ENCODE peak calls at places on chromosomes 5 and 9, in four cellular contexts. W, D, H and R are unnamed samples.

GRCh38 chr5:149561848-149562247 is 10.6 kb upstream of the CSNK1A1 start:
- DNase-seq in W (no peak), D (peak), H (no peak), R (no peak)

GRCh38 chr5:120055858-120056257 is 408.2 kb upstream of the PRR16 start:
- DNase-seq in W (no peak), D (peak), H (no peak), R (no peak)

GRCh38 chr9:16743375-16743774 is 127.1 kb downstream of the BNC2 start:
- DNase-seq in W (no peak), D (no peak), H (no peak), R (no peak)

GRCh38 chr9:74133921-74134320 is 363.2 kb upstream of the RORB start:
- DNase-seq in W (no peak), D (no peak), H (no peak), R (peak)

GRCh38 chr5:73302797-73303138 is 129.8 kb downstream of the TMEM174 start:
- DNase-seq in W (no peak), D (no peak), H (no peak), R (no peak)

GRCh38 chr5:129906177-129906887 is 2.1 kb downstream of the CHSY3 start:
- DNase-seq in W (no peak), D (no peak), H (no peak), R (peak)

GRCh38 chr9:91182429-91182828 is 179.3 kb downstream of the AUH start:
- DNase-seq in W (no peak), D (no peak), H (no peak), R (peak)

GRCh38 chr5:1875481-1875842 is 7.3 kb downstream of the IRX4 start:
- DNase-seq in W (no peak), D (no peak), H (no peak), R (no peak)

GRCh38 chr9:23669776-23670175 is 156.3 kb downstream of the ELAVL2 start:
- DNase-seq in W (no peak), D (no peak), H (no peak), R (no peak)

GRCh38 chr9:116318463-116319271 is 165.1 kb downstream of the PAPPA start:
- DNase-seq in W (no peak), D (peak), H (no peak), R (no peak)

GRCh38 chr9:99192786-99193465 is 28.8 kb downstream of the ALG2 start:
- DNase-seq in W (no peak), D (no peak), H (no peak), R (no peak)

GRCh38 chr5:73451218-73452130 is 2.9 kb upstream of the FOXD1 start:
- DNase-seq in W (peak), D (peak), H (peak), R (no peak)

GRCh38 chr9:78871086-78871451 is 574.1 kb downstream of the PSAT1 start:
- DNase-seq in W (no peak), D (no peak), H (no peak), R (no peak)

GRCh38 chr9:133616643-133617405 is 7.6 kb upstream of the FAM163B start:
- DNase-seq in W (no peak), D (no peak), H (no peak), R (no peak)

GRCh38 chr9:86405926-86406325 is 51.7 kb upstream of the TUT7 start:
- DNase-seq in W (no peak), D (peak), H (no peak), R (peak)

GRCh38 chr5:123755587-123756324 is 243.8 kb downstream of the CSNK1G3 start:
- DNase-seq in W (no peak), D (no peak), H (no peak), R (no peak)

GRCh38 chr5:141960018-141960417 is 2.0 kb upstream of the PCDH12 start:
- DNase-seq in W (no peak), D (peak), H (no peak), R (no peak)

GRCh38 chr5:1737790-1738405 is 61.7 kb downstream of the MRPL36 start:
- DNase-seq in W (peak), D (peak), H (no peak), R (peak)

GRCh38 chr5:75734913-75735789 is 17.9 kb upstream of the POC5 start:
- DNase-seq in W (no peak), D (peak), H (no peak), R (no peak)

GRCh38 chr5:151094054-151094858 is 13.4 kb upstream of the TNIP1 start:
- DNase-seq in W (no peak), D (no peak), H (peak), R (no peak)

GRCh38 chr5:54344653-54345052 is 34.3 kb upstream of the ARL15 start:
- DNase-seq in W (no peak), D (peak), H (no peak), R (no peak)

GRCh38 chr9:98147582-98147981 is 28.6 kb upstream of the TRIM14 start:
- DNase-seq in W (no peak), D (no peak), H (no peak), R (no peak)

GRCh38 chr5:42614509-42614908 is 142.1 kb upstream of the CCDC152 start:
- DNase-seq in W (no peak), D (no peak), H (no peak), R (no peak)

GRCh38 chr5:92070786-92071185 is 687.7 kb upstream of the ARRDC3 start:
- DNase-seq in W (no peak), D (no peak), H (no peak), R (no peak)

GRCh38 chr9:108761530-108762347 is 94.0 kb downstream of the ACTL7B start:
- DNase-seq in W (peak), D (peak), H (no peak), R (peak)

GRCh38 chr9:21709464-21710058 is 92.9 kb upstream of the MTAP start:
- DNase-seq in W (peak), D (peak), H (no peak), R (peak)

GRCh38 chr5:53479045-53479655 is 1.3 kb upstream of the FST start:
- DNase-seq in W (no peak), D (peak), H (no peak), R (no peak)

GRCh38 chr9:4663956-4664355 is 1.9 kb downstream of the PLPP6 start:
- DNase-seq in W (no peak), D (no peak), H (no peak), R (no peak)

GRCh38 chr5:177539411-177539810 is 15.0 kb downstream of the FAM193B start:
- DNase-seq in W (no peak), D (no peak), H (no peak), R (peak)

GRCh38 chr5:1840741-1841521 is 39.7 kb downstream of the NDUFS6 start:
- DNase-seq in W (no peak), D (no peak), H (no peak), R (no peak)

GRCh38 chr9:76677481-76678055 is 86.7 kb upstream of the PCA3 start:
- DNase-seq in W (no peak), D (peak), H (no peak), R (no peak)

GRCh38 chr5:8057764-8058163 is 188.8 kb downstream of the MTRR start:
- DNase-seq in W (no peak), D (peak), H (no peak), R (no peak)

GRCh38 chr5:93723005-93723404 is 18.4 kb downstream of the POU5F2 start:
- DNase-seq in W (no peak), D (peak), H (no peak), R (no peak)

GRCh38 chr5:113510836-113511451 is 2.5 kb upstream of the YTHDC2 start:
- DNase-seq in W (no peak), D (peak), H (no peak), R (no peak)